ENCODE peak calls at places on chromosomes 6 and 20, in ten cellular contexts. U, V, L, Q, P, C, N, K, T and J are unnamed samples.

GRCh38 chr6:159172066-159172465 is 2.9 kb downstream of the FNDC1 start:
- DNase-seq in U (peak; percentile 50), V (no peak), L (no peak), Q (no peak), P (no peak), C (no peak), N (no peak), K (no peak), T (no peak), J (peak; percentile 90)

GRCh38 chr6:90442366-90442765 is 144.5 kb downstream of the MAP3K7 start:
- DNase-seq in U (no peak), V (no peak), L (no peak), Q (no peak), P (no peak), C (no peak), N (no peak), K (no peak), T (no peak), J (peak; percentile 31)

GRCh38 chr20:63541371-63541770 is 4.2 kb upstream of the PTK6 start:
- DNase-seq in U (no peak), V (no peak), L (no peak), Q (no peak), P (no peak), C (no peak), N (no peak), K (no peak), T (no peak), J (no peak)

GRCh38 chr6:169344651-169345050 is 91.0 kb upstream of the THBS2 start:
- DNase-seq in U (peak; percentile 10), V (no peak), L (no peak), Q (no peak), P (no peak), C (no peak), N (no peak), K (no peak), T (no peak), J (peak; percentile 69)

GRCh38 chr6:144434308-144434990 is 149.3 kb downstream of the UTRN start:
- DNase-seq in U (peak; percentile 86), V (no peak), L (peak; percentile 11), Q (peak; percentile 64), P (no peak), C (no peak), N (peak; percentile 89), K (peak; percentile 79), T (no peak), J (peak; percentile 84)

GRCh38 chr6:4180653-4181255 is 45.4 kb upstream of the ECI2 start:
- DNase-seq in U (peak; percentile 24), V (no peak), L (peak; percentile 46), Q (peak; percentile 28), P (peak; percentile 55), C (peak; percentile 44), N (no peak), K (peak; percentile 56), T (no peak), J (peak; percentile 66)

GRCh38 chr20:835220-836045 is 1.9 kb downstream of the FAM110A start:
- DNase-seq in U (no peak), V (peak; percentile 90), L (no peak), Q (no peak), P (no peak), C (peak; percentile 35), N (no peak), K (no peak), T (no peak), J (no peak)

GRCh38 chr6:108961985-108962384 is 113.8 kb downstream of the ARMC2 start:
- DNase-seq in U (peak; percentile 54), V (no peak), L (no peak), Q (peak; percentile 46), P (no peak), C (no peak), N (peak; percentile 6), K (no peak), T (no peak), J (peak; percentile 91)

GRCh38 chr20:13221313-13221672 is 219 bp downstream of the ISM1 start:
- DNase-seq in U (no peak), V (no peak), L (no peak), Q (no peak), P (no peak), C (no peak), N (no peak), K (no peak), T (no peak), J (no peak)

GRCh38 chr20:13220194-13220856 is 749 bp upstream of the ISM1 start:
- DNase-seq in U (peak; percentile 23), V (no peak), L (no peak), Q (peak; percentile 45), P (peak; percentile 65), C (no peak), N (no peak), K (peak; percentile 15), T (peak; percentile 79), J (peak; percentile 11)

GRCh38 chr20:13222319-13222716 is 1.2 kb downstream of the ISM1 start:
- DNase-seq in U (no peak), V (no peak), L (no peak), Q (no peak), P (no peak), C (no peak), N (no peak), K (no peak), T (no peak), J (no peak)

GRCh38 chr20:13220857-13221297 is at the start of gene ISM1:
- DNase-seq in U (peak; percentile 7), V (peak; percentile 28), L (no peak), Q (peak; percentile 29), P (peak; percentile 32), C (no peak), N (no peak), K (no peak), T (peak; percentile 73), J (no peak)

GRCh38 chr20:13221673-13222318 is 722 bp downstream of the ISM1 start:
- DNase-seq in U (peak; percentile 63), V (peak; percentile 39), L (peak; percentile 44), Q (peak; percentile 76), P (peak; percentile 73), C (no peak), N (peak; percentile 37), K (peak; percentile 46), T (peak; percentile 85), J (peak; percentile 51)
- TF ChIP-seq CTCF in U (no peak), V (no peak), L (no peak), Q (no peak), P (no peak), C (no peak), N (peak; percentile 16), K (peak; percentile 12), T (no peak), J (no peak)

GRCh38 chr6:75296811-75297779 is 12.5 kb upstream of the TMEM30A start:
- DNase-seq in U (peak; percentile 77), V (no peak), L (peak; percentile 74), Q (peak; percentile 38), P (peak; percentile 71), C (peak; percentile 75), N (no peak), K (peak; percentile 73), T (no peak), J (peak; percentile 64)
- H3K4me3 ChIP-seq in U (no peak overlapping the region), V (no peak overlapping the region), L (no peak overlapping the region), Q (no peak overlapping the region), P (no peak overlapping the region), C (no peak overlapping the region), N (no peak overlapping the region), K (no peak overlapping the region), T (no peak overlapping the region), J (no peak overlapping the region)

DNA sequence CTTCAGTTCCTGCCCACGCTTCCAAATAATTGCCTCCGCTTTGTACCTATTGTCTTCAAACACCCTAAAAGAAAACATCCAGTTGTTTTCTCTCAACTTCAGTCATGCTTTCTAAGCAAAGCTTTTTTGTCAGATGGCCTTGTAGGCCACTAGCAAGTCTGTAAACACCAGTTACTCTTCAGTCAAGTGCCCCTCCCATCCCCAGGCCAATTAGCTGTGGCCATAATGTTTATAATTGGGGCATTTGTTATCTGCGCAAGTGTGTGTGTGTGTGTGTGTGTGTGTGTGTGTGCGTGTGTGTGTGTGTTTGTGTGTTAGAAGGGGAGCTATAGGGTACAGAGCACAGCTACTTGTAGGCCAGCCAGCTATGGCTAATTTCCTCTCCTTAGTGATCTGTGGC is 272.4 kb upstream of the MARCKS start:
- DNase-seq in U (no peak), V (no peak), L (no peak), Q (no peak), P (no peak), C (no peak), N (no peak), K (no peak), T (no peak), J (no peak)
- TF ChIP-seq CTCF in U (no peak), V (no peak), L (no peak), Q (no peak), P (no peak), C (no peak), N (no peak), K (no peak), T (no peak), J (no peak)

DNA sequence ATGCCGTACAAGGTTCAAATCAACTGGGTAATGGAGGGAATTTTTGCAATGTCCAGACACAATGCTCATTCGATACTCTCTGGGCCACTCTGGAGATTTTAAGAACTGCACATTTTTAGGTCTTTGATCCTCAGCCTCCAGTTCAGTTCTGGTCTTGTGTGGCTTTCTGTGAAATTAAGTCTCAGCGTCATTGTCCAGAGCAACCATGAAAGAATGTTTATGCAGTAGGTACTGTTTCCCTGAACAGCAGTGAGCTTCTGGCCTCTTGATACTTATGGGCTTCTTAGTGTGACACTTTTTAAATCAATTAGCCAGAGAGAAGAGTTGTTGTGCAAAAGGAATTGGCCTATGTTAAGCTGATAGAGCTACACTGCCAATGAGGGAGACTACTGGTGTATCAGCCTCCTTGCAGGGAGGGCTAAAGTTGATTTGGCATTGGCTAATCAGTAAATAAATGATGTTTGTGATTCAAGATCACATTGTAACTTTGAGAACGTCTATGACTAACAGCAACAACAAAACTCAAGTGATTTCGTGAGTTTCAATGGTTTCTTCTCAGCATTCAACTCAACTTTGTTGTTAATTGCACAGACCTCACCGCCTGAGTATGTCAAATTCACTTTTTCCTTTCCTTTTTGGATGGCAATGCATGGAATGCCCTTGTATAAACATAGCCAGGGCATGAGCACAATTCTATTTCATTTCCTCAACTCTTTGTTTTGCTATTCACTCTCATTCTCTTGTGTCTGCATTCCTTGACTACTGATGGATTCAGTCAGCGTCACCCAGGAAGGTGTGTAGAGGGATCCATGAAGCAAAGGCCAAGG is 85.1 kb downstream of the GJA1 start:
- DNase-seq in U (peak; percentile 93), V (no peak), L (no peak), Q (peak; percentile 15), P (peak; percentile 84), C (no peak), N (peak; percentile 89), K (peak; percentile 87), T (no peak), J (peak; percentile 86)
- H3K4me3 ChIP-seq in U (no peak overlapping the region), V (no peak overlapping the region), L (no peak overlapping the region), Q (no peak overlapping the region), P (no peak overlapping the region), C (no peak overlapping the region), N (no peak overlapping the region), K (no peak overlapping the region), T (no peak overlapping the region), J (no peak overlapping the region)

DNA sequence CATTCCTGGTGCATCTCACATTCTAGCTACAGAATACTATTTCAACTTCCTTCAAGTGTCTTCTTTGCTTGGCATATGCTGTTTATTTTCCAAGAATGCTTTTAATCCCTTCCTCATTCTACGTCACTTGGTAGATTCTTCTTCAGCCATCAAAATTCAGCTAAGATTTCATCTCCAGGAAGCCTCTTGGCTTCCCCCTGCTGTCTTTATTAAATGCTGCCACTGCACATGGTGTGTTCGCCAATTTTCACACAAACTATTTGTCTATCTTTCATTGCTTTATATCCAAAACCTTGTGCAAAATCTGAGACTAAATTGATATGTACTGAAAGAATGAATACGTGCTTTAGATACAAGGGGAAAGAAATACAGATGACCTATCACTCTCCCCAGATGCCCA is 253.0 kb downstream of the RFPL4B start:
- DNase-seq in U (no peak), V (no peak), L (no peak), Q (no peak), P (no peak), C (no peak), N (no peak), K (no peak), T (no peak), J (peak; percentile 8)
- TF ChIP-seq CTCF in U (peak; percentile 15), V (no peak), L (no peak), Q (no peak), P (no peak), C (no peak), N (peak; percentile 30), K (no peak), T (no peak), J (peak; percentile 33)